ENCODE peak calls at places on chromosome 14, in six cellular contexts. C is HCT116, B is sigmoid colon, Q is GM23338, O is spleen, Y is SK-N-SH. R is an unnamed sample.

GRCh38 chr14:21521526-21521925 is 4.6 kb downstream of the SALL2 start:
- DNase-seq in O (no peak), Q (no peak), C (no peak), B (no peak), Y (no peak), R (no peak)

GRCh38 chr14:21096438-21096837 is 2.0 kb downstream of the ZNF219 start:
- DNase-seq in C (no peak), Y (peak; percentile 8), B (no peak), O (no peak), Q (no peak), R (no peak)

GRCh38 chr14:100531591-100532121 is 55.6 kb downstream of the BEGAIN start:
- DNase-seq in B (peak; percentile 57), Q (no peak), C (no peak), Y (peak; percentile 49), O (peak; percentile 69), R (peak; percentile 17)

GRCh38 chr14:106417224-106418049 is 891.1 kb downstream of the TMEM121 start:
- DNase-seq in Y (peak; percentile 65), B (no peak), C (peak; percentile 3), Q (peak; percentile 74), O (peak; percentile 87), R (peak; percentile 46)

GRCh38 chr14:36226164-36226563 is 49.6 kb upstream of the PTCSC3 start:
- DNase-seq in B (no peak), Q (no peak), C (no peak), Y (no peak), O (no peak), R (no peak)

GRCh38 chr14:92759300-92759678 is 10.9 kb upstream of the LGMN start:
- DNase-seq in B (no peak), Q (peak; percentile 39), Y (no peak), O (no peak), C (no peak), R (peak; percentile 50)

GRCh38 chr14:100729982-100730381 is 3.3 kb downstream of the DLK1 start:
- DNase-seq in O (peak; percentile 36), Q (no peak), Y (peak; percentile 32), B (no peak), C (no peak), R (no peak)

GRCh38 chr14:78022059-78022458 is 148.1 kb upstream of the NRXN3 start:
- DNase-seq in O (no peak), Y (peak; percentile 67), C (peak; percentile 67), B (no peak), Q (peak; percentile 90), R (peak; percentile 52)

GRCh38 chr14:50233335-50234250 is 2.2 kb upstream of the SOS2 start:
- DNase-seq in C (no peak), Q (no peak), O (no peak), Y (no peak), B (no peak), R (no peak)

GRCh38 chr14:97486601-97487120 is 689.5 kb downstream of the VRK1 start:
- DNase-seq in Y (no peak), Q (no peak), C (no peak), B (no peak), O (no peak), R (no peak)

GRCh38 chr14:53367631-53368030 is 214.5 kb upstream of the DDHD1 start:
- DNase-seq in Y (no peak), O (no peak), B (no peak), Q (no peak), C (no peak), R (no peak)

GRCh38 chr14:100676089-100676685 is 50.5 kb upstream of the DLK1 start:
- DNase-seq in O (no peak), Q (no peak), C (no peak), Y (no peak), B (no peak), R (no peak)

GRCh38 chr14:30620178-30620577 is 1.9 kb upstream of the SCFD1 start:
- DNase-seq in Q (no peak), O (no peak), B (no peak), C (no peak), Y (no peak), R (no peak)

GRCh38 chr14:65732112-65732511 is 319.6 kb downstream of the FUT8 start:
- DNase-seq in Q (no peak), B (no peak), Y (no peak), C (no peak), O (no peak), R (no peak)

GRCh38 chr14:26414933-26415332 is 182.9 kb downstream of the NOVA1 start:
- DNase-seq in O (no peak), B (no peak), Y (no peak), C (no peak), Q (no peak), R (no peak)

GRCh38 chr14:91302391-91302790 is 57.9 kb upstream of the GPR68 start:
- DNase-seq in B (no peak), C (no peak), Q (no peak), O (peak; percentile 12), Y (no peak), R (no peak)

GRCh38 chr14:33475623-33476022 is 475.3 kb downstream of the EGLN3 start:
- DNase-seq in Q (peak; percentile 96), Y (peak; percentile 56), C (no peak), O (no peak), B (no peak), R (no peak)

GRCh38 chr14:88388741-88389282 is 3.4 kb downstream of the SPATA7 start:
- DNase-seq in Y (no peak), C (no peak), Q (no peak), B (no peak), O (no peak), R (no peak)

GRCh38 chr14:55249423-55249822 is 21.8 kb upstream of the FBXO34 start:
- DNase-seq in Y (no peak), C (no peak), O (no peak), Q (no peak), B (no peak), R (no peak)

GRCh38 chr14:22658951-22659350 is 14.8 kb upstream of the OR6J1 start:
- DNase-seq in O (no peak), Y (no peak), Q (no peak), B (no peak), C (no peak), R (no peak)

GRCh38 chr14:46672128-46672527 is 20.5 kb upstream of the RPL10L start:
- DNase-seq in O (no peak), Y (no peak), C (no peak), B (no peak), Q (peak; percentile 12), R (no peak)

GRCh38 chr14:82755923-82756322 is 1222.3 kb upstream of the SEL1L start:
- DNase-seq in O (no peak), C (no peak), B (no peak), Q (no peak), Y (no peak), R (no peak)
- TF ChIP-seq POLR2AphosphoS5 in O (no peak), C (no peak), B (no peak), Q (no peak), Y (no peak), R (no peak)

DNA sequence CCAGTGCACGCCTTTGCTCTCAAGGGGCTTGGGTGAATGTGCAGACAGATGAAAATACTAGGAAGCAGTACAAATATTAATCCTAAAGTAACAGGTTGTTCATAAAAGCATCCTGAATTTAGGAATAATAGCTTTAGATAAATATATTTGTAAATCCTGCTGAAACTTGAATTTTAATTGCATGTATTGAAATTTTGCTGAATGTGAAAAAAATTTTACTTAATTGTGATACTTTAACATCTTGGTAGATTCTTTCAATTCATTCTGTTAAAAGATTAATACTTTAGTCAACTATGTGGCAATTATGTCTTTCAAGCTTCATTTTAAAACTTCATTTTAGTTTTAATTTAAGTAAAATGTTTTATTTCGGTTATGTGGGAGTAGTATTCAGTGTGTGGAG is 5.5 kb downstream of the SLC38A6 start:
- DNase-seq in O (no peak), C (no peak), B (no peak), Y (no peak), Q (no peak), R (no peak)
- H3K27me3 ChIP-seq in O (no peaks in the 10 kb centered on the region), C (no peaks in the 10 kb centered on the region), B (no peaks in the 10 kb centered on the region), Y (no peaks in the 10 kb centered on the region), Q (no peaks in the 10 kb centered on the region), R (no peaks in the 10 kb centered on the region)

GRCh38 chr14:102335163-102335562 is 15.6 kb downstream of the ZNF839 start:
- DNase-seq in Y (no peak), Q (no peak), B (no peak), C (no peak), O (peak; percentile 60), R (no peak)

GRCh38 chr14:102341566-102341965 is 21.1 kb downstream of the CINP start:
- DNase-seq in O (no peak), Q (no peak), B (no peak), C (no peak), Y (no peak), R (no peak)

GRCh38 chr14:102342238-102342637 is 20.5 kb downstream of the CINP start:
- DNase-seq in Q (no peak), C (no peak), B (no peak), O (no peak), Y (no peak), R (no peak)

GRCh38 chr14:102333795-102334415 is 14.4 kb downstream of the ZNF839 start:
- DNase-seq in O (peak; percentile 47), Q (no peak), B (no peak), Y (no peak), C (no peak), R (no peak)

DNA sequence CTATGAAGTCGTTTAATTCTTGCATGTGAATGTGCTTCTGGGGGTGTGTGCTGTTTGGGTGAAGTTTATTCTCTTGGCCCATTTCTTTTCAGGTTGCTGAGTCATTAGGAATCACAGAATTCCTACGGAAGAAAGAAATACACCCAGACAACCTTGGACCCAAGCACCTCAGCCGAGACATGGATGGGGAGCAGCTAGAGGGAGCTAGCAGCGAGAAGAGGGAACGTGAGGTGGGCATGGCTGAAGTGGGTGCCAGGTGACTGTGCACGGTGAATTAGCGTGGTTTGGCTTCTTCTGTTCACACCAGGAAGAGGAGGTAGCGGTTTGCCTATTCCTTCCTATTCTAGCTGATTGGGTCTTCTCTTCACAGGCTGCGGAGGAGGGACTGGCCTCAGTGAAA is 19.2 kb downstream of the ZNF839 start:
- DNase-seq in O (no peak), Y (no peak), Q (peak; percentile 30), B (no peak), C (no peak), R (no peak)
- H3K27ac ChIP-seq in O (no peak overlapping the region), Y (no peak overlapping the region), Q (no peak overlapping the region), B (no peak overlapping the region), C (no peak overlapping the region), R (no peak overlapping the region)

GRCh38 chr14:103451401-103451800 is 66.2 kb downstream of the MARK3 start:
- DNase-seq in Q (no peak), Y (no peak), B (no peak), O (no peak), C (no peak), R (no peak)

GRCh38 chr14:103449762-103450161 is 64.5 kb downstream of the MARK3 start:
- DNase-seq in O (no peak), Q (peak; percentile 50), B (no peak), Y (no peak), C (no peak), R (no peak)

GRCh38 chr14:103456167-103456835 is 66.3 kb downstream of the CKB start:
- DNase-seq in O (no peak), Q (no peak), B (no peak), C (no peak), Y (no peak), R (no peak)

GRCh38 chr14:103450423-103450822 is 65.2 kb downstream of the MARK3 start:
- DNase-seq in B (no peak), Y (no peak), O (no peak), C (no peak), Q (no peak), R (no peak)

GRCh38 chr14:103453791-103454190 is 68.6 kb downstream of the MARK3 start:
- DNase-seq in C (no peak), B (no peak), Q (no peak), Y (no peak), O (no peak), R (no peak)
- TF ChIP-seq POLR2AphosphoS5 in C (no peak), B (no peak), Q (no peak), Y (no peak), O (no peak), R (no peak)

GRCh38 chr14:51568366-51568765 is 83.3 kb upstream of the FRMD6 start:
- DNase-seq in C (no peak), Q (no peak), O (no peak), Y (no peak), B (no peak), R (no peak)
- H3K27me3 ChIP-seq in C (no peaks in the 10 kb centered on the region), Q (no peaks in the 10 kb centered on the region), O (no peaks in the 10 kb centered on the region), Y (no peaks in the 10 kb centered on the region), B (no peaks in the 10 kb centered on the region), R (no peaks in the 10 kb centered on the region)